ENCODE peak calls at places on chromosomes 13 and 19, in six cellular contexts. Y is EL; B is CD4-positive, alpha-beta T cell; G is T follicular helper cell; V is effector memory CD8-positive, alpha-beta T cell; H is ELR. O is an unnamed sample.

GRCh38 chr19:8210660-8211101 is 1.5 kb downstream of the CERS4 start:
- DNase-seq in H (no peak), V (no peak), G (no peak), B (no peak), Y (no peak), O (no peak)

GRCh38 chr13:101454767-101455166 is 2.3 kb downstream of the ITGBL1 start:
- DNase-seq in G (no peak), H (peak), Y (peak), B (no peak), V (no peak), O (no peak)

GRCh38 chr19:43695985-43696729 is 19.7 kb upstream of the IRGC start:
- DNase-seq in H (no peak), G (no peak), Y (no peak), V (no peak), B (no peak), O (no peak)

GRCh38 chr19:9018163-9018875 is 8.1 kb upstream of the MUC16 start:
- DNase-seq in H (no peak), V (no peak), Y (no peak), G (no peak), B (no peak), O (peak)

GRCh38 chr19:1860133-1860775 is 3.1 kb downstream of the KLF16 start:
- DNase-seq in B (peak), H (peak), G (peak), Y (peak), V (no peak), O (peak)

GRCh38 chr19:9115307-9115813 is at the start of gene OR7G1:
- DNase-seq in V (no peak), H (no peak), G (no peak), B (no peak), Y (no peak), O (no peak)

GRCh38 chr13:45833663-45834062 is 17.9 kb downstream of the SIAH3 start:
- DNase-seq in H (peak), G (no peak), Y (peak), V (no peak), B (no peak), O (peak)

GRCh38 chr13:26228080-26228479 is 6.0 kb upstream of the RNF6 start:
- DNase-seq in Y (no peak), V (no peak), G (no peak), B (no peak), H (no peak), O (no peak)